ENCODE peak calls at places on chromosomes 3 and 15, in eight cellular contexts. Q is cardiac muscle cell; D is epithelial cell of proximal tubule; O is activated B cell treated with CpG ODN at 0.5 μM for 24 hours; K is dorsolateral prefrontal cortex; Y is H9; F is CD8-positive, alpha-beta T cell; P is H1. V is an unnamed sample.

GRCh38 chr15:65916664-65917406 is 47.5 kb downstream of the RAB11A start:
- DNase-seq in Q (peak; percentile 79), D (no peak), O (peak; percentile 64), K (peak; percentile 77), Y (peak; percentile 85), F (no peak), P (peak; percentile 47), V (peak; percentile 84)

GRCh38 chr15:32936283-32936918 is 218.6 kb downstream of the GREM1 start:
- DNase-seq in Q (peak; percentile 86), D (no peak), O (no peak), K (no peak), Y (no peak), F (no peak), P (no peak), V (no peak)

GRCh38 chr3:182622241-182622545 is 171.1 kb upstream of the ATP11B start:
- DNase-seq in Q (no peak), D (no peak), O (no peak), K (no peak), Y (no peak), F (no peak), P (no peak), V (no peak)

GRCh38 chr3:156605686-156606605 is 51.0 kb upstream of the SSR3 start:
- DNase-seq in Q (peak; percentile 82), D (peak; percentile 76), O (no peak), K (no peak), Y (peak; percentile 69), F (no peak), P (peak; percentile 41), V (peak; percentile 30)

GRCh38 chr3:73745429-73746247 is 120.9 kb upstream of the PDZRN3 start:
- DNase-seq in Q (peak; percentile 26), D (no peak), O (no peak), K (no peak), Y (no peak), F (no peak), P (no peak), V (no peak)

GRCh38 chr3:82376883-82377282 is 615.4 kb upstream of the GBE1 start:
- DNase-seq in Q (no peak), D (no peak), O (no peak), K (no peak), Y (no peak), F (no peak), P (no peak), V (no peak)

GRCh38 chr15:38736686-38737085 is 172.1 kb upstream of the RASGRP1 start:
- DNase-seq in Q (no peak), D (no peak), O (no peak), K (no peak), Y (no peak), F (no peak), P (no peak), V (no peak)

GRCh38 chr15:29452881-29453731 is 183.5 kb upstream of the NSMCE3 start:
- DNase-seq in Q (peak; percentile 5), D (no peak), O (no peak), K (no peak), Y (no peak), F (no peak), P (no peak), V (peak; percentile 38)

GRCh38 chr15:89315375-89315929 is 19.2 kb downstream of the POLG start:
- DNase-seq in Q (no peak), D (no peak), O (no peak), K (no peak), Y (no peak), F (no peak), P (no peak), V (no peak)

GRCh38 chr15:89760303-89761008 is 9.4 kb upstream of the MESP1 start:
- DNase-seq in Q (peak; percentile 79), D (no peak), O (peak; percentile 75), K (no peak), Y (peak; percentile 88), F (peak; percentile 64), P (peak; percentile 53), V (peak; percentile 92)

GRCh38 chr15:20355256-20355868 is 186.2 kb downstream of the GOLGA6L6 start:
- DNase-seq in Q (no peak), D (no peak), O (no peak), K (no peak), Y (peak; percentile 28), F (no peak), P (no peak), V (no peak)

GRCh38 chr3:82581350-82581749 is 819.9 kb upstream of the GBE1 start:
- DNase-seq in Q (no peak), D (no peak), O (no peak), K (no peak), Y (no peak), F (no peak), P (no peak), V (no peak)

GRCh38 chr3:129699635-129700034 is 93.2 kb upstream of the PLXND1 start:
- DNase-seq in Q (no peak), D (no peak), O (no peak), K (no peak), Y (no peak), F (no peak), P (no peak), V (no peak)

GRCh38 chr3:121995190-121996137 is 26.6 kb downstream of the ILDR1 start:
- DNase-seq in Q (peak; percentile 73), D (no peak), O (peak; percentile 57), K (no peak), Y (peak; percentile 82), F (no peak), P (peak; percentile 53), V (peak; percentile 41)

GRCh38 chr3:78430741-78431140 is 1337.1 kb downstream of the ROBO1 start:
- DNase-seq in Q (peak; percentile 2), D (no peak), O (no peak), K (no peak), Y (no peak), F (no peak), P (no peak), V (no peak)

GRCh38 chr3:4493931-4494806 is 1.0 kb downstream of the ITPR1 start:
- DNase-seq in Q (peak; percentile 51), D (no peak), O (no peak), K (no peak), Y (peak; percentile 48), F (peak; percentile 23), P (no peak), V (no peak)

GRCh38 chr3:66427951-66428350 is 72.9 kb downstream of the LRIG1 start:
- DNase-seq in Q (no peak), D (no peak), O (no peak), K (no peak), Y (no peak), F (no peak), P (no peak), V (no peak)

GRCh38 chr15:68431792-68432401 is at the start of gene ITGA11:
- DNase-seq in Q (peak; percentile 67), D (no peak), O (no peak), K (no peak), Y (peak; percentile 83), F (peak; percentile 5), P (no peak), V (peak; percentile 70)

GRCh38 chr15:90300988-90301715 is 35.7 kb downstream of the NGRN start:
- DNase-seq in Q (peak; percentile 64), D (no peak), O (peak; percentile 46), K (no peak), Y (peak; percentile 94), F (peak; percentile 61), P (peak; percentile 70), V (peak; percentile 86)

GRCh38 chr3:24196526-24196925 is 251.4 kb downstream of the NR1D2 start:
- DNase-seq in Q (peak; percentile 44), D (no peak), O (no peak), K (no peak), Y (no peak), F (no peak), P (no peak), V (no peak)

GRCh38 chr3:38662544-38662943 is 13.1 kb upstream of the SCN5A start:
- DNase-seq in Q (peak; percentile 47), D (peak; percentile 10), O (no peak), K (no peak), Y (peak; percentile 81), F (no peak), P (no peak), V (no peak)
- TF ChIP-seq CTCF in Q (peak; percentile 42), D (peak; percentile 70), O (no peak), K (no peak), Y (peak; percentile 88), F (no peak), P (peak; percentile 83), V (peak; percentile 17)

GRCh38 chr15:79243723-79244122 is 38.8 kb upstream of the ANKRD34C start:
- DNase-seq in Q (no peak), D (no peak), O (no peak), K (no peak), Y (no peak), F (no peak), P (no peak), V (no peak)

GRCh38 chr15:79244876-79245275 is 37.6 kb upstream of the ANKRD34C start:
- DNase-seq in Q (no peak), D (no peak), O (no peak), K (no peak), Y (no peak), F (no peak), P (no peak), V (no peak)

GRCh38 chr15:79248183-79248582 is 34.3 kb upstream of the ANKRD34C start:
- DNase-seq in Q (no peak), D (no peak), O (no peak), K (no peak), Y (no peak), F (no peak), P (no peak), V (no peak)
- TF ChIP-seq CTCF in Q (no peak), D (no peak), O (no peak), K (no peak), Y (no peak), F (no peak), P (no peak), V (no peak)

GRCh38 chr3:21484323-21485154 is 266.5 kb downstream of the ZNF385D start:
- DNase-seq in Q (peak; percentile 89), D (peak; percentile 27), O (no peak), K (no peak), Y (peak; percentile 79), F (no peak), P (peak; percentile 25), V (peak; percentile 61)
- TF ChIP-seq CTCF in Q (peak; percentile 89), D (peak; percentile 92), O (no peak), K (peak; percentile 38), Y (peak; percentile 78), F (no peak), P (peak; percentile 80), V (peak; percentile 48)

GRCh38 chr15:97459771-97460170 is 500.7 kb upstream of the ARRDC4 start:
- DNase-seq in Q (no peak), D (no peak), O (no peak), K (no peak), Y (no peak), F (no peak), P (no peak), V (no peak)
- TF ChIP-seq CTCF in Q (no peak), D (no peak), O (no peak), K (no peak), Y (no peak), F (no peak), P (no peak), V (no peak)